ENCODE peak calls at places on chromosomes 5 and 9, in six cellular contexts. U is sigmoid colon, D is PC-3, K is tibial artery, J is HCT116, R is gastrocnemius medialis. M is an unnamed sample.

GRCh38 chr5:122419195-122419894 is 107.3 kb downstream of the SNCAIP start:
- DNase-seq in J (no peak), U (no peak), D (peak; percentile 11), K (no peak), R (no peak), M (no peak)

GRCh38 chr9:78280982-78281668 is 15.8 kb upstream of the PSAT1 start:
- DNase-seq in R (peak; percentile 46), D (no peak), K (peak; percentile 50), J (no peak), U (peak; percentile 84), M (no peak)

GRCh38 chr9:376115-376514 is 161.4 kb downstream of the DOCK8 start:
- DNase-seq in D (no peak), K (no peak), U (no peak), J (no peak), R (no peak), M (no peak)

GRCh38 chr5:178058321-178059012 is 54.9 kb upstream of the N4BP3 start:
- DNase-seq in U (peak; percentile 18), D (peak; percentile 2), K (no peak), J (no peak), R (no peak), M (no peak)

GRCh38 chr5:56278267-56278826 is 45.2 kb upstream of the ANKRD55 start:
- DNase-seq in U (no peak), J (no peak), R (no peak), K (no peak), D (no peak), M (no peak)

GRCh38 chr9:117521293-117521692 is 106.4 kb upstream of the ASTN2 start:
- DNase-seq in R (no peak), D (no peak), J (no peak), U (no peak), K (no peak), M (no peak)

GRCh38 chr9:123225995-123226394 is 42.4 kb downstream of the STRBP start:
- DNase-seq in K (no peak), U (no peak), J (no peak), D (peak; percentile 40), R (no peak), M (no peak)

GRCh38 chr5:68315679-68316271 is 100.2 kb downstream of the PIK3R1 start:
- DNase-seq in D (no peak), J (no peak), U (no peak), R (no peak), K (no peak), M (no peak)

GRCh38 chr5:157665467-157666085 is 5.8 kb upstream of the C5orf52 start:
- DNase-seq in K (no peak), J (peak; percentile 18), U (no peak), R (no peak), D (peak; percentile 98), M (no peak)

GRCh38 chr9:136741885-136742568 is 713 bp downstream of the LCN10 start:
- DNase-seq in R (no peak), D (no peak), U (no peak), J (no peak), K (no peak), M (no peak)

GRCh38 chr9:94289691-94290090 is 30.6 kb downstream of the ZNF169 start:
- DNase-seq in R (no peak), J (no peak), U (no peak), D (peak; percentile 39), K (no peak), M (no peak)

GRCh38 chr9:30996761-30997160 is 1387.7 kb upstream of the ACO1 start:
- DNase-seq in R (no peak), D (no peak), K (no peak), U (no peak), J (no peak), M (no peak)

GRCh38 chr9:109107402-109108240 is 12.1 kb downstream of the TMEM245 start:
- DNase-seq in K (no peak), D (peak; percentile 66), R (no peak), U (no peak), J (peak; percentile 48), M (no peak)

GRCh38 chr9:80995759-80996158 is 693.6 kb downstream of the TLE1 start:
- DNase-seq in D (peak; percentile 86), J (no peak), R (no peak), K (no peak), U (no peak), M (no peak)

GRCh38 chr9:89610391-89610925 is 5.6 kb downstream of the GADD45G start:
- DNase-seq in U (no peak), R (no peak), D (no peak), K (no peak), J (no peak), M (no peak)

GRCh38 chr5:139342423-139342723 is 719 bp downstream of the PAIP2 start:
- DNase-seq in R (no peak), J (no peak), U (no peak), D (no peak), K (no peak), M (no peak)

GRCh38 chr9:98958271-98958989 is 14.7 kb downstream of the COL15A1 start:
- DNase-seq in U (no peak), R (no peak), D (no peak), J (no peak), K (no peak), M (no peak)
- H3K27ac ChIP-seq in U (peak overlapping the region; percentile 91), R (peak overlapping the region; percentile 37), D (no peak overlapping the region), J (no peak overlapping the region), K (peak overlapping the region; percentile 85), M (peak overlapping the region; percentile 59)

DNA sequence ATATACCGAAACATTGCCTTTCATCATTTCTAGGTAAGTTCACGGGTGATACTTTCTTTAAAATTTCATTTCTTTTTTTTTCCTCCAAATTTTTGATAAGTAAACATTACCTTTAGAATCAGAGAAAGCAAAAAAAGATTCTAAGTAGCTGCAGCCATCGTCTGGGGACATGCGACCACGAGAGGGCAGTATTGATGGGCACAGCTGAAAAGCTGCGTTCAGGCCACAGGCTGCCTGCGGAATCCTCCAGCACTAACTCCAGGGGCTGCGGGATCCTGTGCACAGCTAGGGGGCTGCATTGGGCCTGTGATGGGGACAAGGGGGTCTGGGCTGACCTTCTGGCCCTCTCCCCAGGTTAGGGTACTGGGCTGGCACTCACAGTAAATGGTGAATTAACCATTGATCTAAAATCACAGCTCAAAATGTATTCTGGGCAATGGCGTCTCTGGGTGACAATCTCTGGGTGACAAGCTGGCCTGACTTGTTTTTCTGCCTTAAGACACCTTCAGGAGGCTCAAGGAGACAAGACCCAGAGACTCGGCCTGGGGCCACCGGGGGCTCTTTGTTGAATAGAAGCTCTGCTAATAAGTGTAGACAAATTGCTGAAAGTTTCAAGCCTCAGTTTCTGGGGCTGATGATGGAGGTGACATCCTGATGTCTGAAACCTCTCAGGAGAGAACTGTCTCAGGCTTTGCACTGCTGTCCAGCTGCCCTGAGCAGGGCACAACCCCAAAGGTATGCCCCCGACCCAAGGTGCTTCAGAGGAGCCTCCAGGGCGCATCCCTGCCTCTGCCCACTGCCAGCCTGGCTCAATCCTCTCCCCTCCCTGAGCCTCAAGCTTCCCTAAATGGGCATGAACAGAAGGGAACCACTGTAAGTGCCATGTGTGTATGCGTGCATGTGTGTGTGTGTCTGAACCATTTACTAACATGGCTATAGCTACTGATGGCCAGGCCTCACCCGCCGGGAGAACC is 44.3 kb upstream of the SARDH start:
- DNase-seq in D (peak; percentile 64), J (peak; percentile 26), U (peak; percentile 78), K (peak; percentile 65), R (peak; percentile 32), M (no peak)
- H3K36me3 ChIP-seq in D (no peaks in the 10 kb centered on the region), J (peaks cover 3% of the 10 kb centered on the region), U (no peaks in the 10 kb centered on the region), K (peaks cover 17% of the 10 kb centered on the region), R (no peaks in the 10 kb centered on the region), M (peaks cover 4% of the 10 kb centered on the region)

GRCh38 chr5:61744690-61745619 is 412.9 kb downstream of the ZSWIM6 start:
- DNase-seq in K (no peak), R (no peak), D (peak; percentile 4), U (no peak), J (peak; percentile 2), M (no peak)
- TF ChIP-seq CTCF in K (no peak), R (no peak), D (peak; percentile 15), U (no peak), J (peak; percentile 13), M (no peak)

GRCh38 chr5:179278119-179278518 is 67.1 kb downstream of the ADAMTS2 start:
- DNase-seq in R (no peak), U (no peak), D (no peak), J (no peak), K (no peak), M (no peak)

GRCh38 chr5:179276838-179277395 is 68.3 kb downstream of the ADAMTS2 start:
- DNase-seq in U (no peak), K (no peak), D (no peak), J (no peak), R (no peak), M (no peak)

GRCh38 chr5:179275381-179275878 is 69.8 kb downstream of the ADAMTS2 start:
- DNase-seq in R (no peak), J (no peak), D (no peak), K (no peak), U (no peak), M (no peak)

GRCh38 chr5:179274321-179275315 is 70.6 kb downstream of the ADAMTS2 start:
- DNase-seq in U (peak; percentile 60), K (no peak), J (no peak), R (no peak), D (no peak), M (no peak)

GRCh38 chr5:179275941-179276837 is 69.1 kb downstream of the ADAMTS2 start:
- DNase-seq in J (no peak), K (peak; percentile 93), R (peak; percentile 81), D (no peak), U (peak; percentile 94), M (no peak)
- H3K27ac ChIP-seq in J (no peak overlapping the region), K (peak overlapping the region; percentile 87), R (peak overlapping the region; percentile 69), D (no peak overlapping the region), U (peak overlapping the region; percentile 71), M (peak overlapping the region; percentile 41)

GRCh38 chr5:148398698-148399121 is 15.0 kb downstream of the FBXO38 start:
- DNase-seq in K (no peak), J (no peak), D (peak; percentile 54), R (no peak), U (no peak), M (no peak)

GRCh38 chr5:148401604-148402003 is 17.8 kb downstream of the FBXO38 start:
- DNase-seq in U (no peak), J (no peak), D (peak; percentile 66), R (no peak), K (no peak), M (no peak)

GRCh38 chr5:148394587-148395019 is 10.8 kb downstream of the FBXO38 start:
- DNase-seq in U (no peak), K (no peak), D (no peak), J (no peak), R (no peak), M (no peak)

GRCh38 chr5:148395031-148395430 is 11.3 kb downstream of the FBXO38 start:
- DNase-seq in D (no peak), J (no peak), U (no peak), K (no peak), R (no peak), M (no peak)

GRCh38 chr5:148397968-148398595 is 14.3 kb downstream of the FBXO38 start:
- DNase-seq in K (no peak), U (no peak), J (no peak), D (peak; percentile 54), R (no peak), M (no peak)
- H3K36me3 ChIP-seq in K (peaks cover 44% of the 10 kb centered on the region), U (peaks cover 23% of the 10 kb centered on the region), J (peaks cover 16% of the 10 kb centered on the region), D (peaks cover 48% of the 10 kb centered on the region), R (peaks cover 54% of the 10 kb centered on the region), M (no peaks in the 10 kb centered on the region)

GRCh38 chr5:15940905-15941304 is 238.7 kb downstream of the MARCHF11 start:
- DNase-seq in D (no peak), R (no peak), J (no peak), K (no peak), U (no peak), M (no peak)
- TF ChIP-seq CTCF in D (no peak), R (no peak), J (no peak), K (no peak), U (no peak), M (no peak)